ENCODE peak calls at places on chromosomes 1 and 21, in seven cellular contexts. H is non-pigmented ciliary epithelial cell, E is left colon, P is RPMI8226, B is HFFc6, X is NCI-H2227 treated with DMSO at 0.1 percent for 48 hours, I is NCI-H1930. L is an unnamed sample.

GRCh38 chr1:7265771-7266371 is 480.6 kb downstream of the CAMTA1 start:
- DNase-seq in H (peak; percentile 59), E (peak; percentile 90), P (no peak), B (peak; percentile 83), X (no peak), I (peak; percentile 46), L (peak; percentile 20)

GRCh38 chr1:109441105-109441504 is 14.9 kb upstream of the PSMA5 start:
- DNase-seq in H (no peak), E (no peak), P (no peak), B (peak; percentile 35), X (no peak), I (no peak), L (no peak)

GRCh38 chr1:4880621-4881020 is 226.2 kb downstream of the AJAP1 start:
- DNase-seq in H (no peak), E (no peak), P (no peak), B (no peak), X (no peak), I (no peak), L (no peak)

GRCh38 chr1:16124377-16125087 is 31.3 kb downstream of the EPHA2 start:
- DNase-seq in H (no peak), E (no peak), P (no peak), B (no peak), X (peak; percentile 30), I (no peak), L (no peak)

GRCh38 chr1:84624876-84625275 is 50.6 kb upstream of the CTBS start:
- DNase-seq in H (no peak), E (no peak), P (no peak), B (no peak), X (no peak), I (no peak), L (no peak)

GRCh38 chr1:197144570-197145325 is 1.7 kb downstream of the ASPM start:
- DNase-seq in H (no peak), E (no peak), P (peak; percentile 65), B (peak; percentile 60), X (no peak), I (no peak), L (no peak)

GRCh38 chr1:115655307-115655664 is 13.5 kb downstream of the VANGL1 start:
- DNase-seq in H (no peak), E (no peak), P (no peak), B (no peak), X (no peak), I (no peak), L (no peak)

GRCh38 chr1:66247415-66248208 is 286.3 kb upstream of the SGIP1 start:
- DNase-seq in H (no peak), E (no peak), P (no peak), B (no peak), X (no peak), I (no peak), L (peak; percentile 23)

GRCh38 chr1:90133133-90133532 is 138.2 kb downstream of the ZNF326 start:
- DNase-seq in H (no peak), E (no peak), P (peak; percentile 73), B (peak; percentile 1), X (no peak), I (peak; percentile 39), L (no peak)

GRCh38 chr1:905071-905749 is 18.5 kb upstream of the SAMD11 start:
- DNase-seq in H (no peak), E (peak; percentile 42), P (no peak), B (no peak), X (no peak), I (no peak), L (peak; percentile 79)

GRCh38 chr1:156284762-156285161 is 637 bp downstream of the TMEM79 start:
- DNase-seq in H (no peak), E (no peak), P (no peak), B (no peak), X (no peak), I (no peak), L (no peak)

GRCh38 chr1:68919070-68919469 is 422.2 kb upstream of the DEPDC1 start:
- DNase-seq in H (no peak), E (no peak), P (no peak), B (no peak), X (no peak), I (no peak), L (no peak)

GRCh38 chr1:177302365-177303044 is 131.7 kb downstream of the BRINP2 start:
- DNase-seq in H (no peak), E (no peak), P (no peak), B (no peak), X (peak; percentile 14), I (no peak), L (no peak)

GRCh38 chr1:91770675-91771074 is 115.3 kb downstream of the TGFBR3 start:
- DNase-seq in H (no peak), E (no peak), P (no peak), B (no peak), X (no peak), I (no peak), L (no peak)

GRCh38 chr1:156767879-156768608 is 709 bp downstream of the PRCC start:
- DNase-seq in H (no peak), E (peak; percentile 43), P (peak; percentile 35), B (no peak), X (no peak), I (no peak), L (peak; percentile 43)

GRCh38 chr1:46342084-46342656 is 1.6 kb downstream of the NSUN4 start:
- DNase-seq in H (no peak), E (no peak), P (peak; percentile 48), B (peak; percentile 45), X (no peak), I (no peak), L (peak; percentile 65)

GRCh38 chr1:93591291-93591832 is 90.3 kb downstream of the BCAR3 start:
- DNase-seq in H (no peak), E (no peak), P (peak; percentile 37), B (no peak), X (no peak), I (no peak), L (no peak)

GRCh38 chr1:242467556-242468145 is 56.8 kb downstream of the PLD5 start:
- DNase-seq in H (peak; percentile 6), E (no peak), P (peak; percentile 48), B (peak; percentile 10), X (peak; percentile 67), I (peak; percentile 35), L (peak; percentile 43)

GRCh38 chr1:173477286-173478098 is at the start of gene PRDX6:
- DNase-seq in H (no peak), E (peak; percentile 88), P (peak; percentile 67), B (no peak), X (no peak), I (peak; percentile 23), L (no peak)

GRCh38 chr1:246784621-246785535 is 60.7 kb downstream of the SCCPDH start:
- DNase-seq in H (peak; percentile 40), E (no peak), P (peak; percentile 65), B (peak; percentile 48), X (no peak), I (no peak), L (no peak)

GRCh38 chr1:98054367-98054701 is 133.5 kb upstream of the DPYD start:
- DNase-seq in H (no peak), E (no peak), P (no peak), B (no peak), X (no peak), I (no peak), L (no peak)

GRCh38 chr1:26188477-26188876 is 1.9 kb upstream of the CATSPER4 start:
- DNase-seq in H (no peak), E (no peak), P (no peak), B (no peak), X (no peak), I (no peak), L (no peak)

GRCh38 chr21:38898422-38899098 is 92.8 kb downstream of the ETS2 start:
- DNase-seq in H (no peak), E (no peak), P (no peak), B (no peak), X (no peak), I (no peak), L (no peak)

GRCh38 chr1:231442735-231443134 is 20.6 kb upstream of the EGLN1 start:
- DNase-seq in H (no peak), E (no peak), P (no peak), B (no peak), X (no peak), I (no peak), L (no peak)

GRCh38 chr1:172244865-172245264 is 175.6 kb upstream of the C1orf105 start:
- DNase-seq in H (no peak), E (no peak), P (no peak), B (no peak), X (no peak), I (no peak), L (no peak)

GRCh38 chr1:67732750-67733151 is 47.8 kb downstream of the GADD45A start:
- DNase-seq in H (no peak), E (no peak), P (no peak), B (no peak), X (no peak), I (no peak), L (no peak)

GRCh38 chr1:235011064-235011598 is 117.5 kb downstream of the TOMM20 start:
- DNase-seq in H (no peak), E (no peak), P (no peak), B (no peak), X (no peak), I (no peak), L (peak; percentile 73)

GRCh38 chr21:27171704-27172103 is 204.8 kb upstream of the ADAMTS5 start:
- DNase-seq in H (no peak), E (no peak), P (no peak), B (peak; percentile 10), X (no peak), I (no peak), L (no peak)

GRCh38 chr1:3453891-3454810 is at the start of gene ARHGEF16:
- DNase-seq in H (no peak), E (peak; percentile 89), P (peak; percentile 95), B (no peak), X (peak; percentile 43), I (peak; percentile 83), L (no peak)

GRCh38 chr1:152112101-152112884 is 3.0 kb downstream of the TCHH start:
- DNase-seq in H (no peak), E (no peak), P (peak; percentile 57), B (no peak), X (no peak), I (no peak), L (no peak)

GRCh38 chr1:240462766-240463410 is 149.1 kb downstream of the GREM2 start:
- DNase-seq in H (no peak), E (no peak), P (no peak), B (no peak), X (no peak), I (no peak), L (no peak)

GRCh38 chr1:104987210-104987609 is 1237.5 kb downstream of the AMY1C start:
- DNase-seq in H (no peak), E (no peak), P (no peak), B (no peak), X (no peak), I (no peak), L (peak; percentile 17)

GRCh38 chr1:35390600-35391494 is 122.3 kb downstream of the ZMYM4 start:
- DNase-seq in H (no peak), E (no peak), P (no peak), B (no peak), X (no peak), I (no peak), L (no peak)

GRCh38 chr1:43358121-43358745 is 548 bp upstream of the CDC20 start:
- DNase-seq in H (no peak), E (peak; percentile 70), P (peak; percentile 70), B (peak; percentile 38), X (peak; percentile 89), I (peak; percentile 45), L (peak; percentile 73)

L was measured in GM13976.